ENCODE peak calls at places on chromosomes 12 and 14, in five cellular contexts. One of them, this sample, is unnamed.

GRCh38 chr14:50846171-50846880 is 15.4 kb upstream of the NIN start:
- DNase-seq in AG04450: peak
- DNase-seq in activated naive CD4-positive, alpha-beta T cell treated with anti-CD3 and anti-CD28 coated beads, Interleukin-2, amount 10 ng/mL, durations not matched to agents 7 days and 5 days: no peak
- DNase-seq in HCEC 1CT: peak
- DNase-seq in astrocyte: peak
- DNase-seq in this sample: no peak

GRCh38 chr14:64841121-64841611 is 38.5 kb downstream of the SPTB start:
- DNase-seq in AG04450: peak
- DNase-seq in HCEC 1CT: peak
- DNase-seq in activated naive CD4-positive, alpha-beta T cell treated with anti-CD3 and anti-CD28 coated beads, Interleukin-2, amount 10 ng/mL, durations not matched to agents 7 days and 5 days: no peak
- DNase-seq in astrocyte: peak
- DNase-seq in this sample: no peak

GRCh38 chr14:87615822-87616679 is 376.9 kb downstream of the GALC start:
- DNase-seq in astrocyte: no peak
- DNase-seq in HCEC 1CT: peak
- DNase-seq in AG04450: peak
- DNase-seq in activated naive CD4-positive, alpha-beta T cell treated with anti-CD3 and anti-CD28 coated beads, Interleukin-2, amount 10 ng/mL, durations not matched to agents 7 days and 5 days: peak
- DNase-seq in this sample: peak

GRCh38 chr12:120376416-120376815 is 7.5 kb upstream of the MSI1 start:
- DNase-seq in HCEC 1CT: no peak
- DNase-seq in AG04450: no peak
- DNase-seq in astrocyte: no peak
- DNase-seq in activated naive CD4-positive, alpha-beta T cell treated with anti-CD3 and anti-CD28 coated beads, Interleukin-2, amount 10 ng/mL, durations not matched to agents 7 days and 5 days: no peak
- DNase-seq in this sample: no peak

GRCh38 chr12:76611533-76611932 is 52.0 kb upstream of the OSBPL8 start:
- DNase-seq in HCEC 1CT: peak
- DNase-seq in activated naive CD4-positive, alpha-beta T cell treated with anti-CD3 and anti-CD28 coated beads, Interleukin-2, amount 10 ng/mL, durations not matched to agents 7 days and 5 days: no peak
- DNase-seq in astrocyte: peak
- DNase-seq in AG04450: peak
- DNase-seq in this sample: no peak

GRCh38 chr14:50027797-50028196 is 88.6 kb downstream of the VCPKMT start:
- DNase-seq in HCEC 1CT: no peak
- DNase-seq in AG04450: no peak
- DNase-seq in astrocyte: no peak
- DNase-seq in activated naive CD4-positive, alpha-beta T cell treated with anti-CD3 and anti-CD28 coated beads, Interleukin-2, amount 10 ng/mL, durations not matched to agents 7 days and 5 days: no peak
- DNase-seq in this sample: no peak

GRCh38 chr14:68908860-68909259 is 70.2 kb downstream of the ACTN1 start:
- DNase-seq in HCEC 1CT: no peak
- DNase-seq in astrocyte: no peak
- DNase-seq in activated naive CD4-positive, alpha-beta T cell treated with anti-CD3 and anti-CD28 coated beads, Interleukin-2, amount 10 ng/mL, durations not matched to agents 7 days and 5 days: no peak
- DNase-seq in AG04450: no peak
- DNase-seq in this sample: no peak

GRCh38 chr12:102950950-102951490 is 6.5 kb upstream of the ASCL1 start:
- DNase-seq in AG04450: no peak
- DNase-seq in astrocyte: no peak
- DNase-seq in activated naive CD4-positive, alpha-beta T cell treated with anti-CD3 and anti-CD28 coated beads, Interleukin-2, amount 10 ng/mL, durations not matched to agents 7 days and 5 days: no peak
- DNase-seq in HCEC 1CT: no peak
- DNase-seq in this sample: no peak

GRCh38 chr14:68261092-68261842 is 441.7 kb downstream of the RAD51B start:
- DNase-seq in HCEC 1CT: no peak
- DNase-seq in activated naive CD4-positive, alpha-beta T cell treated with anti-CD3 and anti-CD28 coated beads, Interleukin-2, amount 10 ng/mL, durations not matched to agents 7 days and 5 days: no peak
- DNase-seq in astrocyte: no peak
- DNase-seq in AG04450: no peak
- DNase-seq in this sample: no peak

GRCh38 chr14:64857979-64858740 is 21.5 kb downstream of the SPTB start:
- DNase-seq in HCEC 1CT: no peak
- DNase-seq in AG04450: no peak
- DNase-seq in activated naive CD4-positive, alpha-beta T cell treated with anti-CD3 and anti-CD28 coated beads, Interleukin-2, amount 10 ng/mL, durations not matched to agents 7 days and 5 days: no peak
- DNase-seq in astrocyte: no peak
- DNase-seq in this sample: no peak

GRCh38 chr14:104682107-104682593 is 7.3 kb upstream of the INF2 start:
- DNase-seq in AG04450: no peak
- DNase-seq in HCEC 1CT: no peak
- DNase-seq in activated naive CD4-positive, alpha-beta T cell treated with anti-CD3 and anti-CD28 coated beads, Interleukin-2, amount 10 ng/mL, durations not matched to agents 7 days and 5 days: no peak
- DNase-seq in astrocyte: no peak
- DNase-seq in this sample: no peak

GRCh38 chr12:52850681-52851080 is 1.9 kb upstream of the KRT78 start:
- DNase-seq in HCEC 1CT: no peak
- DNase-seq in activated naive CD4-positive, alpha-beta T cell treated with anti-CD3 and anti-CD28 coated beads, Interleukin-2, amount 10 ng/mL, durations not matched to agents 7 days and 5 days: no peak
- DNase-seq in AG04450: no peak
- DNase-seq in astrocyte: no peak
- DNase-seq in this sample: no peak